ENCODE peak calls at places on chromosome 21, in eight cellular contexts. One of them, this sample, is unnamed.

GRCh38 chr21:29347274-29347681 is 48.6 kb downstream of the BACH1 start:
- DNase-seq in ELR: no peak
- DNase-seq in NCI-H2029: no peak
- DNase-seq in BE2C: no peak
- DNase-seq in activated T-cell treated with anti-CD3 and anti-CD28 coated beads for 1 hour: no peak
- DNase-seq in NCI-H1048: no peak
- DNase-seq in NCI-H1092: no peak
- DNase-seq in uterus: no peak
- DNase-seq in this sample: no peak

GRCh38 chr21:45506836-45507522 is 35.3 kb downstream of the SLC19A1 start:
- DNase-seq in ELR: no peak
- DNase-seq in NCI-H2029: no peak
- DNase-seq in BE2C: peak; percentile 11
- DNase-seq in activated T-cell treated with anti-CD3 and anti-CD28 coated beads for 1 hour: no peak
- DNase-seq in NCI-H1048: no peak
- DNase-seq in NCI-H1092: no peak
- DNase-seq in uterus: no peak
- DNase-seq in this sample: peak; percentile 11

GRCh38 chr21:33641339-33642026 is at the start of gene CRYZL1:
- DNase-seq in ELR: peak; percentile 100
- DNase-seq in NCI-H2029: peak; percentile 100
- DNase-seq in BE2C: peak; percentile 100
- DNase-seq in activated T-cell treated with anti-CD3 and anti-CD28 coated beads for 1 hour: peak; percentile 100
- DNase-seq in NCI-H1048: peak; percentile 100
- DNase-seq in NCI-H1092: peak; percentile 100
- DNase-seq in uterus: peak; percentile 100
- DNase-seq in this sample: peak; percentile 100

GRCh38 chr21:44575307-44576024 is 1.9 kb downstream of the KRTAP10-4 start:
- DNase-seq in ELR: no peak
- DNase-seq in NCI-H2029: no peak
- DNase-seq in BE2C: no peak
- DNase-seq in activated T-cell treated with anti-CD3 and anti-CD28 coated beads for 1 hour: no peak
- DNase-seq in NCI-H1048: no peak
- DNase-seq in NCI-H1092: no peak
- DNase-seq in uterus: no peak
- DNase-seq in this sample: no peak

GRCh38 chr21:42413500-42413899 is 9.8 kb downstream of the UBASH3A start:
- DNase-seq in ELR: no peak
- DNase-seq in NCI-H2029: no peak
- DNase-seq in BE2C: no peak
- DNase-seq in activated T-cell treated with anti-CD3 and anti-CD28 coated beads for 1 hour: no peak
- DNase-seq in NCI-H1048: no peak
- DNase-seq in NCI-H1092: no peak
- DNase-seq in uterus: no peak
- DNase-seq in this sample: no peak

GRCh38 chr21:14073615-14074014 is 137.1 kb downstream of the LIPI start:
- DNase-seq in ELR: no peak
- DNase-seq in NCI-H2029: no peak
- DNase-seq in BE2C: no peak
- DNase-seq in activated T-cell treated with anti-CD3 and anti-CD28 coated beads for 1 hour: no peak
- DNase-seq in NCI-H1048: no peak
- DNase-seq in NCI-H1092: no peak
- DNase-seq in uterus: no peak
- DNase-seq in this sample: no peak

GRCh38 chr21:38680401-38680800 is 125.3 kb upstream of the ETS2 start:
- DNase-seq in ELR: no peak
- DNase-seq in NCI-H2029: peak; percentile 4
- DNase-seq in BE2C: no peak
- DNase-seq in activated T-cell treated with anti-CD3 and anti-CD28 coated beads for 1 hour: no peak
- DNase-seq in NCI-H1048: no peak
- DNase-seq in NCI-H1092: no peak
- DNase-seq in uterus: no peak
- DNase-seq in this sample: no peak

GRCh38 chr21:15301736-15302135 is 236.9 kb upstream of the NRIP1 start:
- DNase-seq in ELR: no peak
- DNase-seq in NCI-H2029: no peak
- DNase-seq in BE2C: no peak
- DNase-seq in activated T-cell treated with anti-CD3 and anti-CD28 coated beads for 1 hour: no peak
- DNase-seq in NCI-H1048: no peak
- DNase-seq in NCI-H1092: no peak
- DNase-seq in uterus: no peak
- DNase-seq in this sample: no peak

GRCh38 chr21:29078884-29079765 is 5.7 kb upstream of the CCT8 start:
- DNase-seq in ELR: no peak
- DNase-seq in NCI-H2029: peak; percentile 78
- DNase-seq in BE2C: no peak
- DNase-seq in activated T-cell treated with anti-CD3 and anti-CD28 coated beads for 1 hour: no peak
- DNase-seq in NCI-H1048: no peak
- DNase-seq in NCI-H1092: no peak
- DNase-seq in uterus: no peak
- DNase-seq in this sample: no peak

GRCh38 chr21:29072873-29073221 is 601 bp downstream of the CCT8 start:
- DNase-seq in ELR: peak; percentile 56
- DNase-seq in NCI-H2029: no peak
- DNase-seq in BE2C: peak; percentile 17
- DNase-seq in activated T-cell treated with anti-CD3 and anti-CD28 coated beads for 1 hour: no peak
- DNase-seq in NCI-H1048: no peak
- DNase-seq in NCI-H1092: no peak
- DNase-seq in uterus: no peak
- DNase-seq in this sample: no peak

GRCh38 chr21:34707876-34708325 is 39.1 kb downstream of the CLIC6 start:
- DNase-seq in ELR: no peak
- DNase-seq in NCI-H2029: no peak
- DNase-seq in BE2C: no peak
- DNase-seq in activated T-cell treated with anti-CD3 and anti-CD28 coated beads for 1 hour: peak; percentile 3
- DNase-seq in NCI-H1048: no peak
- DNase-seq in NCI-H1092: no peak
- DNase-seq in uterus: no peak
- DNase-seq in this sample: no peak

GRCh38 chr21:29124645-29125044 is 5.8 kb upstream of the MAP3K7CL start:
- DNase-seq in ELR: peak; percentile 32
- DNase-seq in NCI-H2029: no peak
- DNase-seq in BE2C: no peak
- DNase-seq in activated T-cell treated with anti-CD3 and anti-CD28 coated beads for 1 hour: no peak
- DNase-seq in NCI-H1048: no peak
- DNase-seq in NCI-H1092: no peak
- DNase-seq in uterus: no peak
- DNase-seq in this sample: no peak

GRCh38 chr21:33831962-33832659 is 83.5 kb downstream of the ATP5PO start:
- DNase-seq in ELR: no peak
- DNase-seq in NCI-H2029: no peak
- DNase-seq in BE2C: no peak
- DNase-seq in activated T-cell treated with anti-CD3 and anti-CD28 coated beads for 1 hour: no peak
- DNase-seq in NCI-H1048: no peak
- DNase-seq in NCI-H1092: no peak
- DNase-seq in uterus: no peak
- DNase-seq in this sample: no peak

GRCh38 chr21:31753949-31754348 is 22.0 kb upstream of the SCAF4 start:
- DNase-seq in ELR: no peak
- DNase-seq in NCI-H2029: no peak
- DNase-seq in BE2C: no peak
- DNase-seq in activated T-cell treated with anti-CD3 and anti-CD28 coated beads for 1 hour: no peak
- DNase-seq in NCI-H1048: no peak
- DNase-seq in NCI-H1092: no peak
- DNase-seq in uterus: no peak
- DNase-seq in this sample: no peak

GRCh38 chr21:43322805-43323204 is 104.1 kb downstream of the SIK1 start:
- DNase-seq in ELR: peak; percentile 15
- DNase-seq in NCI-H2029: no peak
- DNase-seq in BE2C: no peak
- DNase-seq in activated T-cell treated with anti-CD3 and anti-CD28 coated beads for 1 hour: no peak
- DNase-seq in NCI-H1048: no peak
- DNase-seq in NCI-H1092: no peak
- DNase-seq in uterus: no peak
- DNase-seq in this sample: no peak

GRCh38 chr21:44755227-44755626 is 43.9 kb upstream of the TSPEAR start:
- DNase-seq in ELR: peak; percentile 67
- DNase-seq in NCI-H2029: no peak
- DNase-seq in BE2C: no peak
- DNase-seq in activated T-cell treated with anti-CD3 and anti-CD28 coated beads for 1 hour: no peak
- DNase-seq in NCI-H1048: no peak
- DNase-seq in NCI-H1092: no peak
- DNase-seq in uterus: no peak
- DNase-seq in this sample: no peak

GRCh38 chr21:35641271-35642016 is 418.9 kb downstream of the SETD4 start:
- DNase-seq in ELR: peak; percentile 21
- DNase-seq in NCI-H2029: no peak
- DNase-seq in BE2C: no peak
- DNase-seq in activated T-cell treated with anti-CD3 and anti-CD28 coated beads for 1 hour: no peak
- DNase-seq in NCI-H1048: no peak
- DNase-seq in NCI-H1092: no peak
- DNase-seq in uterus: no peak
- DNase-seq in this sample: no peak

GRCh38 chr21:32008714-32009113 is 135.9 kb downstream of the HUNK start:
- DNase-seq in ELR: no peak
- DNase-seq in NCI-H2029: no peak
- DNase-seq in BE2C: no peak
- DNase-seq in activated T-cell treated with anti-CD3 and anti-CD28 coated beads for 1 hour: no peak
- DNase-seq in NCI-H1048: no peak
- DNase-seq in NCI-H1092: no peak
- DNase-seq in uterus: no peak
- DNase-seq in this sample: no peak

GRCh38 chr21:27425574-27425973 is 458.7 kb upstream of the ADAMTS5 start:
- DNase-seq in ELR: peak; percentile 85
- DNase-seq in NCI-H2029: no peak
- DNase-seq in BE2C: peak; percentile 82
- DNase-seq in activated T-cell treated with anti-CD3 and anti-CD28 coated beads for 1 hour: no peak
- DNase-seq in NCI-H1048: no peak
- DNase-seq in NCI-H1092: no peak
- DNase-seq in uterus: peak; percentile 45
- DNase-seq in this sample: no peak

GRCh38 chr21:43361127-43361492 is 65.8 kb downstream of the SIK1 start:
- DNase-seq in ELR: peak; percentile 39
- DNase-seq in NCI-H2029: no peak
- DNase-seq in BE2C: peak; percentile 64
- DNase-seq in activated T-cell treated with anti-CD3 and anti-CD28 coated beads for 1 hour: no peak
- DNase-seq in NCI-H1048: no peak
- DNase-seq in NCI-H1092: no peak
- DNase-seq in uterus: no peak
- DNase-seq in this sample: peak; percentile 36

GRCh38 chr21:38240121-38240520 is 16.7 kb upstream of the KCNJ15 start:
- DNase-seq in ELR: no peak
- DNase-seq in NCI-H2029: no peak
- DNase-seq in BE2C: no peak
- DNase-seq in activated T-cell treated with anti-CD3 and anti-CD28 coated beads for 1 hour: no peak
- DNase-seq in NCI-H1048: no peak
- DNase-seq in NCI-H1092: no peak
- DNase-seq in uterus: no peak
- DNase-seq in this sample: no peak

GRCh38 chr21:46637952-46638746 is 2.7 kb downstream of the PRMT2 start:
- DNase-seq in ELR: no peak
- DNase-seq in NCI-H2029: no peak
- DNase-seq in BE2C: no peak
- DNase-seq in activated T-cell treated with anti-CD3 and anti-CD28 coated beads for 1 hour: no peak
- DNase-seq in NCI-H1048: no peak
- DNase-seq in NCI-H1092: no peak
- DNase-seq in uterus: no peak
- DNase-seq in this sample: no peak